ENCODE peak calls at places on chromosome 18, in four cellular contexts. One of them, this sample, is unnamed.

GRCh38 chr18:5463836-5464235 is 80.0 kb downstream of the EPB41L3 start:
- DNase-seq in WTC11: no peak
- DNase-seq in renal cortical epithelial cell: no peak
- DNase-seq in NCI-H1417: no peak
- DNase-seq in this sample: no peak

GRCh38 chr18:48061781-48062570 is 131.5 kb upstream of the SMAD2 start:
- DNase-seq in WTC11: no peak
- DNase-seq in renal cortical epithelial cell: no peak
- DNase-seq in NCI-H1417: no peak
- DNase-seq in this sample: no peak

GRCh38 chr18:48219429-48220145 is 189.6 kb downstream of the ZBTB7C start:
- DNase-seq in WTC11: no peak
- DNase-seq in renal cortical epithelial cell: no peak
- DNase-seq in NCI-H1417: no peak
- DNase-seq in this sample: no peak

GRCh38 chr18:5556317-5556974 is 12.6 kb upstream of the EPB41L3 start:
- DNase-seq in WTC11: no peak
- DNase-seq in renal cortical epithelial cell: peak; percentile 54
- DNase-seq in NCI-H1417: no peak
- DNase-seq in this sample: no peak

GRCh38 chr18:64991102-64991501 is 759.7 kb upstream of the CDH7 start:
- DNase-seq in WTC11: no peak
- DNase-seq in renal cortical epithelial cell: no peak
- DNase-seq in NCI-H1417: no peak
- DNase-seq in this sample: no peak

GRCh38 chr18:57925706-57926105 is 118.3 kb upstream of the NEDD4L start:
- DNase-seq in WTC11: no peak
- DNase-seq in renal cortical epithelial cell: peak; percentile 43
- DNase-seq in NCI-H1417: no peak
- DNase-seq in this sample: no peak

GRCh38 chr18:77132369-77133050 is at the start of gene MBP:
- DNase-seq in WTC11: peak; percentile 79
- DNase-seq in renal cortical epithelial cell: no peak
- DNase-seq in NCI-H1417: peak; percentile 89
- DNase-seq in this sample: peak; percentile 39

GRCh38 chr18:11857177-11857887 is 6.1 kb downstream of the CHMP1B start:
- DNase-seq in WTC11: no peak
- DNase-seq in renal cortical epithelial cell: peak; percentile 100
- DNase-seq in NCI-H1417: no peak
- DNase-seq in this sample: peak; percentile 99

This sample was measured in Caki2.